ENCODE peak calls at places on chromosomes 16 and 17, in four cellular contexts. One of them, this sample, is unnamed.

GRCh38 chr16:48444574-48444973 is 59.4 kb upstream of the SIAH1 start:
- DNase-seq in CD4-positive, alpha-beta T cell: no peak
- DNase-seq in tibial artery: no peak
- DNase-seq in Peyer's patch: no peak
- DNase-seq in this sample: no peak

GRCh38 chr16:15643453-15644305 is 725 bp upstream of the MARF1 start:
- DNase-seq in Peyer's patch: no peak
- DNase-seq in CD4-positive, alpha-beta T cell: no peak
- DNase-seq in tibial artery: no peak
- DNase-seq in this sample: no peak

GRCh38 chr16:11010576-11011221 is 66.3 kb downstream of the CLEC16A start:
- DNase-seq in tibial artery: peak
- DNase-seq in CD4-positive, alpha-beta T cell: no peak
- DNase-seq in Peyer's patch: no peak
- DNase-seq in this sample: no peak

GRCh38 chr16:50354629-50355456 is 13.9 kb downstream of the BRD7 start:
- DNase-seq in Peyer's patch: no peak
- DNase-seq in CD4-positive, alpha-beta T cell: no peak
- DNase-seq in tibial artery: no peak
- DNase-seq in this sample: no peak

GRCh38 chr16:80527297-80527696 is 13.5 kb upstream of the DYNLRB2 start:
- DNase-seq in CD4-positive, alpha-beta T cell: peak
- DNase-seq in Peyer's patch: peak
- DNase-seq in tibial artery: no peak
- DNase-seq in this sample: no peak

GRCh38 chr16:48603647-48604376 is 6.2 kb downstream of the N4BP1 start:
- DNase-seq in CD4-positive, alpha-beta T cell: no peak
- DNase-seq in Peyer's patch: no peak
- DNase-seq in tibial artery: no peak
- DNase-seq in this sample: no peak

GRCh38 chr16:72910371-72910770 is 137.6 kb downstream of the ZFHX3 start:
- DNase-seq in tibial artery: no peak
- DNase-seq in CD4-positive, alpha-beta T cell: no peak
- DNase-seq in Peyer's patch: no peak
- DNase-seq in this sample: no peak

GRCh38 chr16:35689764-35690163 is 2230.4 kb downstream of the TP53TG3F start:
- DNase-seq in CD4-positive, alpha-beta T cell: no peak
- DNase-seq in tibial artery: no peak
- DNase-seq in Peyer's patch: no peak
- DNase-seq in this sample: no peak

GRCh38 chr17:36949461-36949927 is 740 bp downstream of the AATF start:
- DNase-seq in tibial artery: no peak
- DNase-seq in Peyer's patch: no peak
- DNase-seq in CD4-positive, alpha-beta T cell: no peak
- DNase-seq in this sample: no peak

GRCh38 chr16:30942421-30942796 is 6.5 kb upstream of the ORAI3 start:
- DNase-seq in CD4-positive, alpha-beta T cell: no peak
- DNase-seq in tibial artery: no peak
- DNase-seq in Peyer's patch: no peak
- DNase-seq in this sample: no peak

GRCh38 chr16:67673712-67674580 is 7.3 kb downstream of the C16orf86 start:
- DNase-seq in CD4-positive, alpha-beta T cell: no peak
- DNase-seq in tibial artery: peak
- DNase-seq in Peyer's patch: no peak
- DNase-seq in this sample: no peak

GRCh38 chr17:33949100-33949499 is 306.0 kb upstream of the CCL2 start:
- DNase-seq in CD4-positive, alpha-beta T cell: no peak
- DNase-seq in tibial artery: no peak
- DNase-seq in Peyer's patch: no peak
- DNase-seq in this sample: no peak

GRCh38 chr17:43530303-43531081 is 15.6 kb downstream of the ETV4 start:
- DNase-seq in CD4-positive, alpha-beta T cell: no peak
- DNase-seq in Peyer's patch: no peak
- DNase-seq in tibial artery: peak
- DNase-seq in this sample: no peak

GRCh38 chr17:71936977-71937376 is 183.8 kb upstream of the SOX9 start:
- DNase-seq in Peyer's patch: no peak
- DNase-seq in CD4-positive, alpha-beta T cell: no peak
- DNase-seq in tibial artery: no peak
- DNase-seq in this sample: no peak

GRCh38 chr16:56281256-56281805 is 90.0 kb downstream of the GNAO1 start:
- DNase-seq in CD4-positive, alpha-beta T cell: no peak
- DNase-seq in tibial artery: no peak
- DNase-seq in Peyer's patch: no peak
- DNase-seq in this sample: no peak

GRCh38 chr17:76208120-76208519 is 32.2 kb downstream of the RNF157 start:
- DNase-seq in Peyer's patch: no peak
- DNase-seq in CD4-positive, alpha-beta T cell: no peak
- DNase-seq in tibial artery: no peak
- DNase-seq in this sample: no peak

GRCh38 chr17:32881054-32881453 is 4.1 kb upstream of the MYO1D start:
- DNase-seq in tibial artery: no peak
- DNase-seq in Peyer's patch: no peak
- DNase-seq in CD4-positive, alpha-beta T cell: no peak
- DNase-seq in this sample: no peak

GRCh38 chr17:2059837-2060658 is 5.1 kb downstream of the HIC1 start:
- DNase-seq in CD4-positive, alpha-beta T cell: no peak
- DNase-seq in tibial artery: no peak
- DNase-seq in Peyer's patch: no peak
- DNase-seq in this sample: no peak

GRCh38 chr17:72125226-72125651 is 4.4 kb downstream of the SOX9 start:
- DNase-seq in Peyer's patch: no peak
- DNase-seq in tibial artery: no peak
- DNase-seq in CD4-positive, alpha-beta T cell: no peak
- DNase-seq in this sample: no peak

GRCh38 chr17:10226930-10227695 is 28.7 kb upstream of the GAS7 start:
- DNase-seq in Peyer's patch: peak
- DNase-seq in CD4-positive, alpha-beta T cell: peak
- DNase-seq in tibial artery: peak
- DNase-seq in this sample: peak

GRCh38 chr16:20868890-20869289 is 31.3 kb downstream of the DCUN1D3 start:
- DNase-seq in Peyer's patch: peak
- DNase-seq in CD4-positive, alpha-beta T cell: no peak
- DNase-seq in tibial artery: peak
- DNase-seq in this sample: no peak

GRCh38 chr17:40021471-40021961 is 6.3 kb downstream of the CSF3 start:
- DNase-seq in CD4-positive, alpha-beta T cell: no peak
- DNase-seq in Peyer's patch: no peak
- DNase-seq in tibial artery: peak
- DNase-seq in this sample: no peak

GRCh38 chr17:27379863-27380533 is 76.2 kb upstream of the KSR1 start:
- DNase-seq in CD4-positive, alpha-beta T cell: no peak
- DNase-seq in tibial artery: peak
- DNase-seq in Peyer's patch: no peak
- DNase-seq in this sample: no peak

GRCh38 chr17:9116861-9117568 is 95.7 kb downstream of the NTN1 start:
- DNase-seq in CD4-positive, alpha-beta T cell: no peak
- DNase-seq in Peyer's patch: no peak
- DNase-seq in tibial artery: no peak
- DNase-seq in this sample: no peak

GRCh38 chr17:4594406-4595349 is 10.3 kb downstream of the SMTNL2 start:
- DNase-seq in Peyer's patch: peak
- DNase-seq in CD4-positive, alpha-beta T cell: no peak
- DNase-seq in tibial artery: no peak
- DNase-seq in this sample: no peak

GRCh38 chr16:49622421-49623402 is 233.2 kb downstream of the ZNF423 start:
- DNase-seq in CD4-positive, alpha-beta T cell: no peak
- DNase-seq in Peyer's patch: no peak
- DNase-seq in tibial artery: no peak
- DNase-seq in this sample: no peak

GRCh38 chr17:45755050-45755449 is 29.1 kb upstream of the CRHR1 start:
- DNase-seq in Peyer's patch: no peak
- DNase-seq in tibial artery: no peak
- DNase-seq in CD4-positive, alpha-beta T cell: no peak
- DNase-seq in this sample: no peak

GRCh38 chr16:19001788-19002187 is 18.1 kb downstream of the TMC7 start:
- DNase-seq in tibial artery: peak
- DNase-seq in Peyer's patch: no peak
- DNase-seq in CD4-positive, alpha-beta T cell: no peak
- DNase-seq in this sample: no peak

GRCh38 chr17:9098242-9098641 is 76.9 kb downstream of the NTN1 start:
- DNase-seq in tibial artery: no peak
- DNase-seq in Peyer's patch: no peak
- DNase-seq in CD4-positive, alpha-beta T cell: no peak
- DNase-seq in this sample: no peak

GRCh38 chr16:88681709-88682451 is 4.4 kb downstream of the SNAI3 start:
- DNase-seq in Peyer's patch: peak
- DNase-seq in tibial artery: peak
- DNase-seq in CD4-positive, alpha-beta T cell: peak
- DNase-seq in this sample: no peak

GRCh38 chr16:55825115-55825728 is 7.7 kb downstream of the CES1 start:
- DNase-seq in CD4-positive, alpha-beta T cell: no peak
- DNase-seq in tibial artery: no peak
- DNase-seq in Peyer's patch: no peak
- DNase-seq in this sample: no peak

GRCh38 chr17:74473294-74473693 is 6.9 kb downstream of the CD300A start:
- DNase-seq in Peyer's patch: no peak
- DNase-seq in tibial artery: no peak
- DNase-seq in CD4-positive, alpha-beta T cell: no peak
- DNase-seq in this sample: no peak

GRCh38 chr17:60947100-60947499 is 269.4 kb downstream of the BCAS3 start:
- DNase-seq in tibial artery: no peak
- DNase-seq in CD4-positive, alpha-beta T cell: no peak
- DNase-seq in Peyer's patch: no peak
- DNase-seq in this sample: no peak

GRCh38 chr17:68759343-68760140 is 158.4 kb upstream of the FAM20A start:
- DNase-seq in tibial artery: peak
- DNase-seq in Peyer's patch: peak
- DNase-seq in CD4-positive, alpha-beta T cell: peak
- DNase-seq in this sample: no peak

DNA sequence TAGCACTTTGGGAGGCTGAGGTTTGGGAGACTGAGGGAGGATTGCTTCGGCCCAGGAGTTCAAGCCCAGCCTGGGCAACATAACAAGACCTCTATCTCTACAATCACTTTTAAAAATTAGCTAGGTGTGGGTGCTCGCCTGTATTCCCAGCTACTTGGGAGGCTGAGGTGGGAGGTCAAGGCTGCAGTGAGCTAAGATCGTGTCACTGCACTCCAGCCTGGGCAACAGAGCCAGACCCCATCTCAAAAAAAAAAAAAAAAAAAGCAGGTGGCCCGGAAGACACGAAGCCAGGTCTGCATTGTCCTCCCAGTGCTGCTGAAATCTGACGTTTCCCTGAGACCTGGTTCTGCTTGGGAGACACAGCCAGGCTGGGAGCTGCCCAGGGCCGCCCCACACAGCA is 18.8 kb upstream of the TIMP2 start:
- DNase-seq in Peyer's patch: no peak
- DNase-seq in tibial artery: no peak
- DNase-seq in CD4-positive, alpha-beta T cell: no peak
- DNase-seq in this sample: no peak
- H3K27ac ChIP-seq in Peyer's patch: no peak
- H3K27ac ChIP-seq in tibial artery: no peak
- H3K27ac ChIP-seq in CD4-positive, alpha-beta T cell: no peak
- H3K27ac ChIP-seq in this sample: no peak

DNA sequence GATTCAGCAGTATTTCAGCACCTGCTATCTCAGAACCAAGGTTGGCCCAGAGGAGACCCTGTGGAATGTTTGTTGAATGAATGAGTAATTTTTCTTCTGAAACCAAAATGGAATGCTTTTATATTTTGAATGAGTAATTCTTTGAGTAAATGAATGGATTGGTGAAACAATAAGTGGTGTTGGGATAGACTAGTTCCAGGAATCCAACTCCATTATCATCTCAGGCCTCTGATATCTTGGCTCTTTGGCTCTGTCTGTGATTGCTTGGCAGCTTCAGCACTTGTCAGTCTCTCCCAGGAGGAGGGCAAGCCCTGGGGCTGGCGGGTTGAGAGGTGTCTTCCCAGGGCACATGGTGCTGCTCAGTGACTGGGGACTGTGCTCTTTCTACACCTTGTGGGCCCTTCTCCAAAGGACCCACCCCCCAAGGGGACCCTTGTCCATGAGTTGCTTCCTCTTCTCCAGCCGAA is 284.4 kb upstream of the FOXF1 start:
- DNase-seq in tibial artery: no peak
- DNase-seq in Peyer's patch: no peak
- DNase-seq in CD4-positive, alpha-beta T cell: no peak
- DNase-seq in this sample: no peak
- H3K27ac ChIP-seq in tibial artery: no peak
- H3K27ac ChIP-seq in Peyer's patch: no peak
- H3K27ac ChIP-seq in CD4-positive, alpha-beta T cell: no peak
- H3K27ac ChIP-seq in this sample: no peak

DNA sequence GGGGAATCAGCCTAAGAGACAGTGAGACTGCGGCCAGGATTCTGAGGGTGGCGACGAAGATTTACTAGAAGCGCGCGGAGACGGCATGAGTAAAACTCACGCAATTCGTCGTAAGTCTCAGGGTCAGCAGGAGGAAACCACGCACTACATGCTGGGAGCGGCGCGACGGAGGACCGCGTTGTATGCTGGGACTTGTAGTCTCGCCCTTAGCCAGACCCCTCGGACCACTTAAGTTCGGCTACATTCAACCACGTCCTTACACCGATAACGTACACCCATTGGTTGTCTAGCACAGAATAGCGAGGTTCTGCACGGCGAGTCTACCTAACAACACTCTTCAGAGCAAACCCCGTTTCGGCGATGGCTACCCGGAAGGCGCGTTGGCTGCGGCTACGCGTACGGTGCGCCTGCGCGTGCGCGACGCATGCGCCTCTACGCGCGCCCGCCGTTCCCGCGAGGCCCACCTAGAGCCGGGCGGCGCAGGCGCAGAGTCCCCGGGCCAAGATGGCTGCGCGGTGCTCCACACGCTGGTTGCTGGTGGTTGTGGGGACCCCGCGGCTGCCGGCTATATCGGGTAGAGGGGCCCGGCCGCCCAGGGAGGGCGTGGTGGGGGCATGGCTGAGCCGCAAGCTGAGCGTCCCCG is at the start of gene DNAJA3:
- DNase-seq in tibial artery: peak
- DNase-seq in Peyer's patch: peak
- DNase-seq in CD4-positive, alpha-beta T cell: peak
- DNase-seq in this sample: peak
- H3K27ac ChIP-seq in tibial artery: peak
- H3K27ac ChIP-seq in Peyer's patch: peak
- H3K27ac ChIP-seq in CD4-positive, alpha-beta T cell: peak
- H3K27ac ChIP-seq in this sample: peak

DNA sequence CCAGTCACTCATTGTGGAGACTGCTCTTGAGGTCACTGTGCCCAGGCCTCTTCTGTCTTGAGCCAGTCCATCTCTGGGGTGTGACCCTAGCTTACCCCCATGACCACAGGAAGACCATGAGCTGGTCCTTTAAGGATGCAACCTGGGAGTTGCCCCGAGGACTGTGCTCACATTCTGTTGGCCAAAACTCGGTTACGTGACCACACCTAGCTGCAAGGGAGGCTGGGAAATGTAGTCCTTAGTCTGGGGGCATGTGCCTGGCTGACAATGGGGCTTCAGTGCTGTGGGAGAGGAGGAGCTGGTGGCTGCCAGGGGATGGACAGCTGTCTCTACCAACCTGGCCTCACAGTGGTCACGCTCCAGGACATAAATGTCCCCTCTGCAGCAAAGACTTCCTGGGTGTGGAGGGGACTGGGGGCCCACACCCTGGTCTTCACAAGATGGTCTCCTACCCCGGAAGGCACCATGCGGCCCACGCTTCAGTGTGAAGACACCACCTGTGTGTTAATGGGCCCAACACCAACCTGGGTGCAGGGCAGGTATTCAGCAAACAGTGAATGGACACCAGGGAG is 55.4 kb downstream of the JPH3 start:
- DNase-seq in Peyer's patch: no peak
- DNase-seq in CD4-positive, alpha-beta T cell: no peak
- DNase-seq in tibial artery: no peak
- DNase-seq in this sample: no peak
- H3K27ac ChIP-seq in Peyer's patch: no peak
- H3K27ac ChIP-seq in CD4-positive, alpha-beta T cell: no peak
- H3K27ac ChIP-seq in tibial artery: no peak
- H3K27ac ChIP-seq in this sample: no peak

This sample was measured in CD8-positive, alpha-beta memory T cell.